ENCODE peak calls at places on chromosome 5, in seven cellular contexts. One of them, this sample, is unnamed.
A peak's percentile ranks its signal among the peaks of the same experiment; 100 is the strongest.

GRCh38 chr5:126373621-126374416 is 49.4 kb upstream of the GRAMD2B start:
- DNase-seq in NCI-H1092: no peak
- DNase-seq in psoas muscle: no peak
- DNase-seq in posterior cingulate gyrus: no peak
- DNase-seq in astrocyte of the spinal cord: peak; percentile 39
- DNase-seq in mammary epithelial cell: no peak
- DNase-seq in lung microvascular endothelial cell: no peak
- DNase-seq in this sample: peak; percentile 93

GRCh38 chr5:57338068-57338848 is 144.4 kb downstream of the ACTBL2 start:
- DNase-seq in NCI-H1092: no peak
- DNase-seq in psoas muscle: no peak
- DNase-seq in posterior cingulate gyrus: no peak
- DNase-seq in astrocyte of the spinal cord: no peak
- DNase-seq in mammary epithelial cell: peak; percentile 24
- DNase-seq in lung microvascular endothelial cell: peak; percentile 37
- DNase-seq in this sample: peak; percentile 63

GRCh38 chr5:125346316-125346715 is 599.9 kb upstream of the ZNF608 start:
- DNase-seq in NCI-H1092: no peak
- DNase-seq in psoas muscle: no peak
- DNase-seq in posterior cingulate gyrus: no peak
- DNase-seq in astrocyte of the spinal cord: no peak
- DNase-seq in mammary epithelial cell: no peak
- DNase-seq in lung microvascular endothelial cell: no peak
- DNase-seq in this sample: no peak

GRCh38 chr5:134146651-134147544 is 29.9 kb downstream of the SKP1 start:
- DNase-seq in NCI-H1092: no peak
- DNase-seq in psoas muscle: no peak
- DNase-seq in posterior cingulate gyrus: no peak
- DNase-seq in astrocyte of the spinal cord: no peak
- DNase-seq in mammary epithelial cell: peak; percentile 11
- DNase-seq in lung microvascular endothelial cell: no peak
- DNase-seq in this sample: no peak

GRCh38 chr5:68287976-68288755 is 72.6 kb downstream of the PIK3R1 start:
- DNase-seq in NCI-H1092: no peak
- DNase-seq in psoas muscle: peak; percentile 68
- DNase-seq in posterior cingulate gyrus: peak; percentile 78
- DNase-seq in astrocyte of the spinal cord: peak; percentile 67
- DNase-seq in mammary epithelial cell: peak; percentile 80
- DNase-seq in lung microvascular endothelial cell: peak; percentile 71
- DNase-seq in this sample: peak; percentile 83

GRCh38 chr5:39519566-39520231 is 94.9 kb upstream of the DAB2 start:
- DNase-seq in NCI-H1092: no peak
- DNase-seq in psoas muscle: no peak
- DNase-seq in posterior cingulate gyrus: no peak
- DNase-seq in astrocyte of the spinal cord: peak; percentile 80
- DNase-seq in mammary epithelial cell: no peak
- DNase-seq in lung microvascular endothelial cell: peak; percentile 29
- DNase-seq in this sample: peak; percentile 60

GRCh38 chr5:124527220-124527991 is 219.0 kb downstream of the ZNF608 start:
- DNase-seq in NCI-H1092: no peak
- DNase-seq in psoas muscle: no peak
- DNase-seq in posterior cingulate gyrus: no peak
- DNase-seq in astrocyte of the spinal cord: peak; percentile 26
- DNase-seq in mammary epithelial cell: peak; percentile 29
- DNase-seq in lung microvascular endothelial cell: no peak
- DNase-seq in this sample: peak; percentile 90

GRCh38 chr5:140189977-140190867 is 15.2 kb downstream of the CYSTM1 start:
- DNase-seq in NCI-H1092: no peak
- DNase-seq in psoas muscle: no peak
- DNase-seq in posterior cingulate gyrus: no peak
- DNase-seq in astrocyte of the spinal cord: peak; percentile 50
- DNase-seq in mammary epithelial cell: peak; percentile 44
- DNase-seq in lung microvascular endothelial cell: peak; percentile 59
- DNase-seq in this sample: peak; percentile 77

GRCh38 chr5:179668404-179668803 is 12.4 kb downstream of the CBY3 start:
- DNase-seq in NCI-H1092: no peak
- DNase-seq in psoas muscle: no peak
- DNase-seq in posterior cingulate gyrus: peak; percentile 25
- DNase-seq in astrocyte of the spinal cord: peak; percentile 27
- DNase-seq in mammary epithelial cell: peak; percentile 30
- DNase-seq in lung microvascular endothelial cell: peak; percentile 39
- DNase-seq in this sample: peak; percentile 41

GRCh38 chr5:893137-893506 is 438 bp downstream of the TRIP13 start:
- DNase-seq in NCI-H1092: no peak
- DNase-seq in psoas muscle: no peak
- DNase-seq in posterior cingulate gyrus: no peak
- DNase-seq in astrocyte of the spinal cord: no peak
- DNase-seq in mammary epithelial cell: no peak
- DNase-seq in lung microvascular endothelial cell: no peak
- DNase-seq in this sample: no peak

GRCh38 chr5:5335708-5336211 is 86.7 kb upstream of the ICE1 start:
- DNase-seq in NCI-H1092: no peak
- DNase-seq in psoas muscle: no peak
- DNase-seq in posterior cingulate gyrus: no peak
- DNase-seq in astrocyte of the spinal cord: peak; percentile 91
- DNase-seq in mammary epithelial cell: peak; percentile 61
- DNase-seq in lung microvascular endothelial cell: no peak
- DNase-seq in this sample: peak; percentile 95

GRCh38 chr5:172820046-172820767 is 13.8 kb upstream of the ERGIC1 start:
- DNase-seq in NCI-H1092: no peak
- DNase-seq in psoas muscle: no peak
- DNase-seq in posterior cingulate gyrus: peak; percentile 17
- DNase-seq in astrocyte of the spinal cord: peak; percentile 80
- DNase-seq in mammary epithelial cell: peak; percentile 92
- DNase-seq in lung microvascular endothelial cell: peak; percentile 83
- DNase-seq in this sample: peak; percentile 95

GRCh38 chr5:93145019-93145418 is 436.0 kb downstream of the NR2F1-AS1 start:
- DNase-seq in NCI-H1092: no peak
- DNase-seq in psoas muscle: no peak
- DNase-seq in posterior cingulate gyrus: no peak
- DNase-seq in astrocyte of the spinal cord: no peak
- DNase-seq in mammary epithelial cell: no peak
- DNase-seq in lung microvascular endothelial cell: no peak
- DNase-seq in this sample: no peak

GRCh38 chr5:158979749-158980521 is 119.8 kb downstream of the EBF1 start:
- DNase-seq in NCI-H1092: peak; percentile 40
- DNase-seq in psoas muscle: peak; percentile 58
- DNase-seq in posterior cingulate gyrus: peak; percentile 54
- DNase-seq in astrocyte of the spinal cord: peak; percentile 65
- DNase-seq in mammary epithelial cell: peak; percentile 12
- DNase-seq in lung microvascular endothelial cell: peak; percentile 19
- DNase-seq in this sample: peak; percentile 44

GRCh38 chr5:123422433-123423277 is 548 bp downstream of the CEP120 start:
- DNase-seq in NCI-H1092: no peak
- DNase-seq in psoas muscle: no peak
- DNase-seq in posterior cingulate gyrus: no peak
- DNase-seq in astrocyte of the spinal cord: peak; percentile 42
- DNase-seq in mammary epithelial cell: peak; percentile 38
- DNase-seq in lung microvascular endothelial cell: peak; percentile 49
- DNase-seq in this sample: peak; percentile 42

GRCh38 chr5:133119233-133119711 is 67.5 kb downstream of the HSPA4 start:
- DNase-seq in NCI-H1092: no peak
- DNase-seq in psoas muscle: no peak
- DNase-seq in posterior cingulate gyrus: no peak
- DNase-seq in astrocyte of the spinal cord: no peak
- DNase-seq in mammary epithelial cell: no peak
- DNase-seq in lung microvascular endothelial cell: no peak
- DNase-seq in this sample: no peak

GRCh38 chr5:126383246-126383645 is 40.0 kb upstream of the GRAMD2B start:
- DNase-seq in NCI-H1092: no peak
- DNase-seq in psoas muscle: no peak
- DNase-seq in posterior cingulate gyrus: no peak
- DNase-seq in astrocyte of the spinal cord: peak; percentile 49
- DNase-seq in mammary epithelial cell: no peak
- DNase-seq in lung microvascular endothelial cell: no peak
- DNase-seq in this sample: peak; percentile 53

GRCh38 chr5:135880278-135880677 is 15.4 kb downstream of the IL9 start:
- DNase-seq in NCI-H1092: no peak
- DNase-seq in psoas muscle: no peak
- DNase-seq in posterior cingulate gyrus: no peak
- DNase-seq in astrocyte of the spinal cord: no peak
- DNase-seq in mammary epithelial cell: no peak
- DNase-seq in lung microvascular endothelial cell: no peak
- DNase-seq in this sample: peak; percentile 37

GRCh38 chr5:39057745-39058144 is 16.5 kb downstream of the RICTOR start:
- DNase-seq in NCI-H1092: no peak
- DNase-seq in psoas muscle: no peak
- DNase-seq in posterior cingulate gyrus: no peak
- DNase-seq in astrocyte of the spinal cord: no peak
- DNase-seq in mammary epithelial cell: no peak
- DNase-seq in lung microvascular endothelial cell: peak; percentile 14
- DNase-seq in this sample: no peak

GRCh38 chr5:151622367-151623097 is 31.4 kb upstream of the FAT2 start:
- DNase-seq in NCI-H1092: no peak
- DNase-seq in psoas muscle: no peak
- DNase-seq in posterior cingulate gyrus: no peak
- DNase-seq in astrocyte of the spinal cord: no peak
- DNase-seq in mammary epithelial cell: peak; percentile 44
- DNase-seq in lung microvascular endothelial cell: no peak
- DNase-seq in this sample: no peak